ENCODE peak calls at places on chromosomes 6 and 20, in ten cellular contexts. X is AG10803; Z is neural crest cell; F is GF-D8; R is Ammon's horn; D is occipital lobe; L is stimulated activated naive B cell treated with anti-CD40 and anti-IgM and Interleukin-4, amounts not matched to agents 10 μg/mL and 1 μg/mL and 100 μg/mL, for 72 hours; J is AG04449; E is mucosa of descending colon; P is mammary epithelial cell. I is an unnamed sample.

GRCh38 chr6:53741417-53741816 is 53.4 kb upstream of the LRRC1 start:
- DNase-seq in X (no peak), Z (no peak), F (peak; percentile 4), R (no peak), D (no peak), L (no peak), J (no peak), E (no peak), P (no peak), I (no peak)

GRCh38 chr6:130547723-130548122 is 181.9 kb downstream of the TMEM200A start:
- DNase-seq in X (no peak), Z (no peak), F (no peak), R (no peak), D (no peak), L (no peak), J (no peak), E (no peak), P (no peak), I (no peak)

GRCh38 chr6:164086326-164086887 is 671.9 kb downstream of the QKI start:
- DNase-seq in X (no peak), Z (no peak), F (no peak), R (no peak), D (no peak), L (no peak), J (no peak), E (no peak), P (no peak), I (no peak)

GRCh38 chr6:42914546-42914945 is 1.3 kb upstream of the PTCRA start:
- DNase-seq in X (peak; percentile 18), Z (no peak), F (no peak), R (no peak), D (no peak), L (no peak), J (no peak), E (no peak), P (no peak), I (no peak)

GRCh38 chr20:45098096-45098773 is 2.7 kb downstream of the KCNS1 start:
- DNase-seq in X (peak; percentile 11), Z (peak; percentile 38), F (no peak), R (no peak), D (no peak), L (no peak), J (no peak), E (peak; percentile 53), P (no peak), I (peak; percentile 61)

GRCh38 chr6:168961257-168961656 is 292.4 kb downstream of the THBS2 start:
- DNase-seq in X (no peak), Z (no peak), F (peak; percentile 42), R (no peak), D (no peak), L (no peak), J (no peak), E (no peak), P (no peak), I (no peak)

GRCh38 chr6:144415014-144415413 is 129.9 kb downstream of the UTRN start:
- DNase-seq in X (peak; percentile 59), Z (no peak), F (no peak), R (no peak), D (no peak), L (no peak), J (peak; percentile 62), E (no peak), P (peak; percentile 74), I (peak; percentile 91)

GRCh38 chr20:36314734-36315544 is 8.8 kb downstream of the DLGAP4 start:
- DNase-seq in X (no peak), Z (no peak), F (no peak), R (no peak), D (no peak), L (no peak), J (no peak), E (no peak), P (no peak), I (no peak)

GRCh38 chr20:13364278-13365170 is 143.4 kb downstream of the ISM1 start:
- DNase-seq in X (no peak), Z (no peak), F (no peak), R (no peak), D (no peak), L (no peak), J (no peak), E (no peak), P (no peak), I (no peak)

GRCh38 chr20:17835941-17836861 is 132.4 kb downstream of the SNX5 start:
- DNase-seq in X (peak; percentile 97), Z (no peak), F (no peak), R (no peak), D (no peak), L (no peak), J (peak; percentile 77), E (peak; percentile 79), P (no peak), I (peak; percentile 26)

GRCh38 chr6:21348462-21349195 is 244.9 kb upstream of the SOX4 start:
- DNase-seq in X (peak; percentile 29), Z (no peak), F (no peak), R (no peak), D (no peak), L (no peak), J (no peak), E (no peak), P (peak; percentile 53), I (no peak)

GRCh38 chr6:68880050-68880449 is 245.0 kb downstream of the ADGRB3 start:
- DNase-seq in X (no peak), Z (no peak), F (no peak), R (no peak), D (no peak), L (no peak), J (no peak), E (no peak), P (no peak), I (no peak)

GRCh38 chr20:10476319-10476724 is 41.2 kb downstream of the SLX4IP start:
- DNase-seq in X (peak; percentile 55), Z (no peak), F (peak; percentile 58), R (peak; percentile 35), D (no peak), L (peak; percentile 28), J (no peak), E (no peak), P (no peak), I (no peak)

GRCh38 chr6:30836957-30837356 is 47.4 kb upstream of the DDR1 start:
- DNase-seq in X (no peak), Z (no peak), F (no peak), R (no peak), D (no peak), L (no peak), J (no peak), E (no peak), P (no peak), I (no peak)

GRCh38 chr20:5658897-5659296 is 91.3 kb upstream of the SHLD1 start:
- DNase-seq in X (peak; percentile 86), Z (peak; percentile 9), F (no peak), R (peak; percentile 86), D (peak; percentile 53), L (peak; percentile 74), J (no peak), E (no peak), P (peak; percentile 83), I (peak; percentile 93)

GRCh38 chr20:38631155-38632022 is 29.8 kb downstream of the ARHGAP40 start:
- DNase-seq in X (no peak), Z (no peak), F (no peak), R (no peak), D (no peak), L (no peak), J (no peak), E (no peak), P (peak; percentile 54), I (peak; percentile 9)

GRCh38 chr20:41245086-41245707 is 72.3 kb downstream of the ZHX3 start:
- DNase-seq in X (peak; percentile 34), Z (no peak), F (no peak), R (peak; percentile 85), D (peak; percentile 48), L (no peak), J (no peak), E (no peak), P (no peak), I (peak; percentile 33)

GRCh38 chr6:112562348-112563220 is 215.5 kb downstream of the RFPL4B start:
- DNase-seq in X (peak; percentile 13), Z (no peak), F (no peak), R (peak; percentile 77), D (peak; percentile 13), L (no peak), J (no peak), E (no peak), P (no peak), I (no peak)

GRCh38 chr6:42901538-42901957 is 14.3 kb upstream of the PTCRA start:
- DNase-seq in X (peak; percentile 78), Z (peak; percentile 74), F (peak; percentile 38), R (peak; percentile 93), D (peak; percentile 56), L (peak; percentile 67), J (no peak), E (peak; percentile 66), P (peak; percentile 85), I (peak; percentile 84)

GRCh38 chr6:10558575-10558974 is 37.4 kb downstream of the GCNT2 start:
- DNase-seq in X (no peak), Z (no peak), F (no peak), R (peak; percentile 49), D (no peak), L (no peak), J (no peak), E (no peak), P (no peak), I (no peak)

GRCh38 chr20:46545077-46545826 is 5.2 kb downstream of the OCSTAMP start:
- DNase-seq in X (peak; percentile 4), Z (no peak), F (peak; percentile 90), R (peak; percentile 42), D (no peak), L (no peak), J (no peak), E (no peak), P (no peak), I (peak; percentile 27)

GRCh38 chr20:63692436-63693078 is 3.9 kb upstream of the TNFRSF6B start:
- DNase-seq in X (peak; percentile 44), Z (no peak), F (no peak), R (no peak), D (no peak), L (no peak), J (no peak), E (peak; percentile 67), P (no peak), I (no peak)

GRCh38 chr20:63023071-63023835 is 16.5 kb upstream of the BHLHE23 start:
- DNase-seq in X (no peak), Z (no peak), F (no peak), R (no peak), D (no peak), L (no peak), J (no peak), E (peak; percentile 27), P (no peak), I (no peak)

GRCh38 chr6:138588805-138589434 is 89.6 kb upstream of the NHSL1 start:
- DNase-seq in X (peak; percentile 76), Z (peak; percentile 69), F (no peak), R (peak; percentile 90), D (peak; percentile 23), L (peak; percentile 35), J (no peak), E (no peak), P (peak; percentile 55), I (peak; percentile 78)

GRCh38 chr6:152635949-152636674 is 1.1 kb downstream of the SYNE1 start:
- DNase-seq in X (peak; percentile 34), Z (no peak), F (no peak), R (peak; percentile 70), D (peak; percentile 77), L (no peak), J (no peak), E (peak; percentile 50), P (no peak), I (peak; percentile 4)

GRCh38 chr6:25627001-25627400 is 25.0 kb upstream of the SCGN start:
- DNase-seq in X (no peak), Z (no peak), F (no peak), R (no peak), D (no peak), L (no peak), J (no peak), E (no peak), P (no peak), I (peak; percentile 48)

GRCh38 chr6:167141667-167142432 is 15.9 kb downstream of the GPR31 start:
- DNase-seq in X (no peak), Z (peak; percentile 34), F (no peak), R (peak; percentile 53), D (no peak), L (peak; percentile 43), J (no peak), E (peak; percentile 69), P (peak; percentile 20), I (peak; percentile 31)

GRCh38 chr6:26158581-26159416 is 71.6 kb downstream of the HFE start:
- DNase-seq in X (peak; percentile 49), Z (no peak), F (peak; percentile 68), R (peak; percentile 56), D (no peak), L (peak; percentile 48), J (no peak), E (peak; percentile 87), P (peak; percentile 62), I (peak; percentile 64)

I was measured in epithelial cell of esophagus.